ENCODE peak calls at places on chromosome 17, in four cellular contexts. One of them, this sample, is unnamed.

GRCh38 chr17:75327757-75328156 is 38.5 kb upstream of the SLC25A19 start:
- DNase-seq in cardiac fibroblast: no peak
- DNase-seq in AG04450: no peak
- DNase-seq in epithelial cell of esophagus: no peak
- DNase-seq in this sample: no peak

GRCh38 chr17:17822189-17822978 is 14.4 kb downstream of the SREBF1 start:
- DNase-seq in cardiac fibroblast: peak; percentile 91
- DNase-seq in AG04450: peak; percentile 43
- DNase-seq in epithelial cell of esophagus: no peak
- DNase-seq in this sample: no peak

GRCh38 chr17:45962221-45962972 is 36.7 kb upstream of the STH start:
- DNase-seq in cardiac fibroblast: no peak
- DNase-seq in AG04450: no peak
- DNase-seq in epithelial cell of esophagus: no peak
- DNase-seq in this sample: no peak

GRCh38 chr17:63032141-63032540 is 66.1 kb downstream of the TANC2 start:
- DNase-seq in cardiac fibroblast: no peak
- DNase-seq in AG04450: no peak
- DNase-seq in epithelial cell of esophagus: no peak
- DNase-seq in this sample: no peak

GRCh38 chr17:17216776-17217175 is 10.6 kb upstream of the PLD6 start:
- DNase-seq in cardiac fibroblast: no peak
- DNase-seq in AG04450: no peak
- DNase-seq in epithelial cell of esophagus: no peak
- DNase-seq in this sample: no peak

GRCh38 chr17:69235338-69236058 is 6.9 kb upstream of the ABCA10 start:
- DNase-seq in cardiac fibroblast: peak; percentile 92
- DNase-seq in AG04450: peak; percentile 51
- DNase-seq in epithelial cell of esophagus: peak; percentile 77
- DNase-seq in this sample: peak; percentile 84

GRCh38 chr17:74851612-74852236 is 8.0 kb downstream of the GRIN2C start:
- DNase-seq in cardiac fibroblast: no peak
- DNase-seq in AG04450: no peak
- DNase-seq in epithelial cell of esophagus: no peak
- DNase-seq in this sample: no peak

GRCh38 chr17:27616414-27616813 is 14.6 kb upstream of the LGALS9 start:
- DNase-seq in cardiac fibroblast: no peak
- DNase-seq in AG04450: no peak
- DNase-seq in epithelial cell of esophagus: no peak
- DNase-seq in this sample: peak; percentile 33

GRCh38 chr17:35244345-35245195 is 1.7 kb downstream of the SLFN5 start:
- DNase-seq in cardiac fibroblast: peak; percentile 93
- DNase-seq in AG04450: no peak
- DNase-seq in epithelial cell of esophagus: peak; percentile 79
- DNase-seq in this sample: peak; percentile 99

GRCh38 chr17:74759243-74759801 is 10.9 kb downstream of the NHERF1 start:
- DNase-seq in cardiac fibroblast: no peak
- DNase-seq in AG04450: no peak
- DNase-seq in epithelial cell of esophagus: no peak
- DNase-seq in this sample: peak; percentile 75

GRCh38 chr17:78734841-78735641 is 47.0 kb downstream of the CYTH1 start:
- DNase-seq in cardiac fibroblast: no peak
- DNase-seq in AG04450: no peak
- DNase-seq in epithelial cell of esophagus: no peak
- DNase-seq in this sample: peak; percentile 78

GRCh38 chr17:56707312-56708219 is 114.1 kb downstream of the NOG start:
- DNase-seq in cardiac fibroblast: peak; percentile 38
- DNase-seq in AG04450: no peak
- DNase-seq in epithelial cell of esophagus: peak; percentile 7
- DNase-seq in this sample: no peak

DNA sequence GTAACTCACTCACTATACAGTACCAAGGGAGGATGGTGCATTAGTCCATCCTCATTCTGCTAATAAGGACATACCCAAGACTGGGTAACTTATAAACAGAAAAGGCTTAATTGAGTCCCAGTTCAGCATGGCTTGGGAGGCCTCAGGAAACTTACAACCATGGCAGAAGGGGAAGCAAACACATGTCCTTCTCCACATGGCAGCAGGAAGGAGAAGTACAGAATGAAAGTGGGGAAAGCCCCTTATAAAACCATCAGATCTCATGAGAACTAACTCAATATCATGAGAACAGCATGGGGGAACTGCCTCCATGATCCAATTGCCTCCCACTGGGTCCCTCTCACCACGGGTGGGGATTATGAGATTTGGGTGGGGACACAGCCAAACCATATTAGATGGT is 84.5 kb downstream of the SEC14L1 start:
- DNase-seq in cardiac fibroblast: no peak
- DNase-seq in AG04450: no peak
- DNase-seq in epithelial cell of esophagus: no peak
- DNase-seq in this sample: no peak
- TF ChIP-seq CTCF in cardiac fibroblast: no peak
- TF ChIP-seq CTCF in AG04450: no peak
- TF ChIP-seq CTCF in epithelial cell of esophagus: no peak
- TF ChIP-seq CTCF in this sample: no peak

GRCh38 chr17:71760062-71760720 is 360.6 kb upstream of the SOX9 start:
- DNase-seq in cardiac fibroblast: no peak
- DNase-seq in AG04450: peak; percentile 49
- DNase-seq in epithelial cell of esophagus: peak; percentile 78
- DNase-seq in this sample: no peak
- TF ChIP-seq CTCF in cardiac fibroblast: no peak
- TF ChIP-seq CTCF in AG04450: peak; percentile 44
- TF ChIP-seq CTCF in epithelial cell of esophagus: peak; percentile 41
- TF ChIP-seq CTCF in this sample: no peak

DNA sequence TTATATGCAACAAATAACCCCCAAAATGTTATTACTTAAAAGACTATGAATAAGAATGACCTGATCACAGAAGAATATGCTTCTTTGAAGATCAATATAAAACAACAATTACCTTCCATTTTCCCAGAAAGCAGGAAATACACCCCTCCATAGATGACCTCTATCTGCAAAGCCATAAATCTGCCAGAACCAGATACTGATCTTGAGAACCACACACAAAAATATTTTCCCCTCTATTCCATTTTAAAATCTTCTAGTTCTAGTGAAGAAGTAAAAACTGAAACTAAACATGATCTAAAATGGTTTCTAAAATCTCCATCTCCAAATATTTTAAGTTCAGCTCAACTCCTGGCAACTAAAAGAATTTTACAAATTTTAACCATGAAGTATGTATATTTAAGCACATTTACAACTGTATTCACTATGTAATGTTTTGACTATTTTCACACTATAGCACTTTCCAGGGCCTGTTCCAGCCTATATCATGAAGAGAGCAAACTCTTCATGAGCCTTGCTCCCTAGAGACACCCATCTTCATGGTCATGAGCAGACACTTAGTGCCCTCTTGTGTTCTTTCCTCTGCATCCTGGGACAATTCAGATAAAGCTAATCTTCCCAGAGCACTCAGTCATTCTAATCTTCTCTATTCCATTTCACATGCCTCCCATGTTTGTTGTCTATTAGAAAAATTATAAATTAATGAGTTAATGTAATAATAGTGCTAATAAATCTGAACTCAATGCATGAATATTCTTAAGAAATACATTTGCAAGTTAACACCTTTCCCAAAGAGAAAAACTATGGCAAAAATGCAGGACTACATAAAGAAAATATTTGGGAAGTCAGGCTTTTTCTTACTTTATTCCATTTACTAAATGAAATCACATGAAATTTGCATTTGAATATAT is 87.0 kb downstream of the HELZ start:
- DNase-seq in cardiac fibroblast: peak; percentile 76
- DNase-seq in AG04450: no peak
- DNase-seq in epithelial cell of esophagus: peak; percentile 13
- DNase-seq in this sample: no peak
- TF ChIP-seq CTCF in cardiac fibroblast: peak; percentile 24
- TF ChIP-seq CTCF in AG04450: peak; percentile 49
- TF ChIP-seq CTCF in epithelial cell of esophagus: peak; percentile 28
- TF ChIP-seq CTCF in this sample: no peak

DNA sequence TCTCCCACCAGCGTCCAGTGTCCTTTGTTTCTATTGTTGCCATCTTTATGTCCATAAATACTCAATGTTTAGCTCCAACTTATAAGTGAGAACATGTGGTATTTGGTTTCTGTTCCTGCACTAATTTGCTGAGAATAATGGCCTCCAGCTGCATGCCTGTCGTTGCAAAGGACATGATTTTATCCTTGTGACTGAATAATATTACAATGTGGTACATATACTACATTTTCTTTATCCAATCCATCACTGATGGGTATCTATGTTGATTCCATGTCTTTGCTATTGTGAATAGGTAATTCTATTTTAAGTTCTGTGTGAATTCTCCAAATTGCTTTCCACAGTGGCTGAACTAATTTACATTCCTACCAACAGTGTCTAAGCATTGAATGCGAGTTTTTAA is 578.6 kb upstream of the CA10 start:
- DNase-seq in cardiac fibroblast: no peak
- DNase-seq in AG04450: no peak
- DNase-seq in epithelial cell of esophagus: no peak
- DNase-seq in this sample: no peak
- TF ChIP-seq CTCF in cardiac fibroblast: no peak
- TF ChIP-seq CTCF in AG04450: no peak
- TF ChIP-seq CTCF in epithelial cell of esophagus: no peak
- TF ChIP-seq CTCF in this sample: no peak

DNA sequence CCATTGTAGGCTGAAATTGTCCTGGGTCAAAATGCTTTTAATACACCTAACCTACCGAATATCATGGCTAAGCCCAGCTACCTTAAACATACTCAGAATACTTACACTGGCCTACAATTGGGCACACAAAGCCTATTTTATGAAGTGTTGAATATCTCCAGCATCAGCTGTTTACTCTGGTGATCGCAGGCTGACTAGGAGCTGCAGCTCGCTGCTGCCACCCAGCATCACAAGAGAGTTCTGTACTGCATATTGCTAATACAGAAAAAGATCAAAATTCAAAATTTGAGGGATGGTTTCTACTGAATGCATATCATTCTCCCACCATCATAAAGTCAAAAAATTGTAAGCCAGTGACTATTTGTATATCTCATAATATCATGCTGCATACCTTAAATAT is 55.3 kb downstream of the ULK2 start:
- DNase-seq in cardiac fibroblast: peak; percentile 12
- DNase-seq in AG04450: no peak
- DNase-seq in epithelial cell of esophagus: peak; percentile 18
- DNase-seq in this sample: peak; percentile 6
- TF ChIP-seq CTCF in cardiac fibroblast: peak; percentile 28
- TF ChIP-seq CTCF in AG04450: peak; percentile 46
- TF ChIP-seq CTCF in epithelial cell of esophagus: peak; percentile 54
- TF ChIP-seq CTCF in this sample: no peak

DNA sequence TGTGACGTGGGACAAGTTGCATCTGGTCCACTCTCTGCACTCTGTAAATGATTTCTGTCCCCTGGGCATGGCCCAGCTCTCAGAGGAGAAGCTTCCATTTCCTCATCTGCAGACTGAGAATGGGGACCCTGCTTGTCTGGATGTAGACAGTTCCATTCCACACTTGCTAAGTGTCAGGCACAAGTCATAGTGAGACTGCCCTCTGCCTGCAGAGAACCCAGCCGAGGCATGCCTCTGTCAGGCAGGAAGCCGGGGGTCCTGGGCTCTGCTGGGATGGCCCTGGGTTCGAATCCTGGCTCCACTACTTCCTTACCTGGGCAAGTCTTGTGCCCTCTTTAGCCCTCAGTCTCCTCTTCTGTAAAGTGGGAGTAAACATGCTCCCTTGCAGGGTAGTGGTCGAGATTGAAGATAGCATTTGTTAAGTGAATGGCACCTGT is 4.1 kb downstream of the MAP2K3 start:
- DNase-seq in cardiac fibroblast: no peak
- DNase-seq in AG04450: no peak
- DNase-seq in epithelial cell of esophagus: no peak
- DNase-seq in this sample: peak; percentile 74
- TF ChIP-seq CTCF in cardiac fibroblast: no peak
- TF ChIP-seq CTCF in AG04450: no peak
- TF ChIP-seq CTCF in epithelial cell of esophagus: no peak
- TF ChIP-seq CTCF in this sample: no peak

DNA sequence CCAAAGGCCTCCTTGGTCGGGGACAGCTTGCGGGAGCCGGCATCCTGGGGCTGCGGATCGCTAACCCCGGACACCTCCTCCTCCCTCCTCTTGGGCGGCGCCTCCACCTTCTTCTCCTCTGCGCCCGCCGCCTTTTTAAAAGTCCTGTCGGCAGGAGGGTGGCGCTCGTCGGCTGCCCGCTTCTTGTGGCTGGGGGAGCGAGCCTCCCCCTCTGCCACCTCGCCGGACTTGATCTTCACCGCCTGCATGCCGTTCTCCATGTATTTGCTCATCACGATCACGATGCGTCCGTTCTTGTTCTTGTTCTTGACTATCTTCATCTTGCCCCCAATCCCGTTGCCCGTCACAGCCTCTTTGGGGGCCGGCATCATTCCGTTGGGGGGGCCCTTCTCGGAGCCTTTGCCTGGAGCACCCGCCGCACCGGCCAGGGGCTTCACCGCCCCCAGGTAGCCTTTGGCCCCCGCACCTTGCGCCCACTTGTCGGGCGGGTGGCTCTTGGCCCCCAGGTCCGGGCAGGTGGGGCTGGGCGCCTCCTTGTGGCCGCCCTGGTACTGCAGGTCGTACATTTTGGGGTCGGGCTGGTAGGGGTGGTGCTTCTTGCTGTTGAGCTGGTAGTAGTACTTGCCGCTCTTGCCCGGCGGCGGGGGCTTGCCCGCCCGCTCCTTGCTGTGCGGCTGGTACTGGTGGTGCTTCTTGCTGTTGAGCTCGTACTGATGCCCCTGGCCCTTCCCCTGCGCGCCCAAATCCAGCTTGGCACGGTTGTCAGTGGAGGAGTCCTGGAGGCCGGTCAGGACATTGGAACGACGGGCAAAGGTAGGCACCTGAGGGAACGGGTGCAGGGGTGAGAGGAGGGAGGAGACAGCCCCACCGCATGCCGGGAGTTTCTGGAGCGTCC is 4.4 kb downstream of the CBX4 start:
- DNase-seq in cardiac fibroblast: no peak
- DNase-seq in AG04450: no peak
- DNase-seq in epithelial cell of esophagus: no peak
- DNase-seq in this sample: peak; percentile 67
- TF ChIP-seq CTCF in cardiac fibroblast: peak; percentile 69
- TF ChIP-seq CTCF in AG04450: peak; percentile 67
- TF ChIP-seq CTCF in epithelial cell of esophagus: peak; percentile 55
- TF ChIP-seq CTCF in this sample: peak; percentile 90

DNA sequence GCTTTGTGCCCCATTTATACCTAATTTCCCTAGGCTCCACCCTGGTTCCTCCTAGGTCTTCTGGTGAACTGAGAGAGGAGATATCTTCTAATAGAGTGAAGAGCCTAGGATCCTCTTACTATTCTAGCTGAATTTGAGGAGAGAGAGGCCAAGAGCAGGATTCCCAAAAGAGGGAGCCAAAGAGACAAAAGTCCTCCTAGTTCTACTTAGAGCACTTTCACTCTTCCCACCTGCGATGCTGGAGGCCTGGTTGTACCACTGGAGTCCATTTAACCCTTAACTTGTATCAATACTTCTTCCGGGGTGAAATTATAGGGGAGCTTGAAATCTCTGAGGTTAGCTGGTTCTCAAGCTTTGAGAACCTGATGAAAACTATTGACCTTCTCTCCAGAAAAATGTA is 3.4 kb upstream of the SSH2 start:
- DNase-seq in cardiac fibroblast: peak; percentile 52
- DNase-seq in AG04450: no peak
- DNase-seq in epithelial cell of esophagus: peak; percentile 44
- DNase-seq in this sample: no peak
- TF ChIP-seq CTCF in cardiac fibroblast: peak; percentile 38
- TF ChIP-seq CTCF in AG04450: peak; percentile 61
- TF ChIP-seq CTCF in epithelial cell of esophagus: peak; percentile 41
- TF ChIP-seq CTCF in this sample: no peak

This sample was measured in activated CD8-positive, alpha-beta T cell treated with anti-CD3 and anti-CD28 coated beads for 36 hours.